ENCODE peak calls at places on chromosomes 11 and 22, in five cellular contexts. N is caudate nucleus; M is fibroblast of mammary gland; U is natural killer cell treated with Interleukin-12 subunit alpha and Interleukin-12 subunit beta and Interleukin-15 and Interleukin-18, amount 100 ng/mL, for 72 hours; P is testis. D is an unnamed sample.
A peak's percentile ranks its signal among the peaks of the same experiment; 100 is the strongest.

GRCh38 chr11:35619754-35620640 is 1.7 kb downstream of the FJX1 start:
- DNase-seq in P (no peak), M (no peak), U (no peak), N (peak; percentile 14), D (peak; percentile 34)

GRCh38 chr11:11397043-11397415 is 44.0 kb upstream of the CSNK2A3 start:
- DNase-seq in P (no peak), N (no peak), U (no peak), M (no peak), D (peak; percentile 16)

GRCh38 chr22:49102367-49102766 is 725.3 kb downstream of the BRD1 start:
- DNase-seq in M (no peak), N (no peak), P (no peak), U (no peak), D (no peak)

GRCh38 chr22:37502342-37503182 is 16.4 kb upstream of the MFNG start:
- DNase-seq in M (no peak), U (no peak), N (no peak), P (no peak), D (no peak)

GRCh38 chr11:17388609-17389204 is at the start of gene KCNJ11:
- DNase-seq in P (no peak), M (no peak), U (no peak), N (peak; percentile 71), D (no peak)

GRCh38 chr11:118913411-118914125 is 12.2 kb downstream of the BCL9L start:
- DNase-seq in M (no peak), U (peak; percentile 64), N (peak; percentile 58), P (no peak), D (no peak)

GRCh38 chr22:31951201-31952093 is 7.1 kb downstream of the YWHAH start:
- DNase-seq in P (no peak), M (no peak), N (no peak), U (no peak), D (peak; percentile 16)

GRCh38 chr11:69811431-69811830 is 7.8 kb downstream of the FGF3 start:
- DNase-seq in M (no peak), P (no peak), U (no peak), N (no peak), D (no peak)

GRCh38 chr22:30922151-30922611 is 46.4 kb downstream of the MORC2 start:
- DNase-seq in N (peak; percentile 46), P (peak; percentile 77), U (peak; percentile 84), M (peak; percentile 53), D (peak; percentile 40)

GRCh38 chr11:75365711-75366181 is 14.3 kb upstream of the ARRB1 start:
- DNase-seq in U (no peak), N (no peak), M (peak; percentile 86), P (no peak), D (peak; percentile 42)

GRCh38 chr11:88886796-88887195 is 179.0 kb downstream of the GRM5 start:
- DNase-seq in N (no peak), M (peak; percentile 68), P (peak; percentile 63), U (no peak), D (peak; percentile 63)

GRCh38 chr22:27975381-27976013 is 56.4 kb upstream of the PITPNB start:
- DNase-seq in N (no peak), M (peak; percentile 67), P (no peak), U (no peak), D (no peak)

GRCh38 chr11:131938321-131938751 is 567.9 kb downstream of the NTM start:
- DNase-seq in P (no peak), U (no peak), M (no peak), N (peak; percentile 18), D (no peak)

GRCh38 chr11:37946155-37946766 is 1348.2 kb upstream of the RAG2 start:
- DNase-seq in N (no peak), M (peak; percentile 30), U (no peak), P (peak; percentile 38), D (peak; percentile 46)

GRCh38 chr22:20456722-20457076 is 19.1 kb upstream of the SCARF2 start:
- DNase-seq in N (no peak), M (no peak), U (no peak), P (no peak), D (no peak)

GRCh38 chr11:2572491-2573239 is 127.1 kb downstream of the KCNQ1OT1 start:
- DNase-seq in M (no peak), U (no peak), P (no peak), N (no peak), D (no peak)

GRCh38 chr22:46135611-46136538 is 14.5 kb upstream of the PPARA start:
- DNase-seq in U (no peak), N (no peak), M (no peak), P (no peak), D (no peak)

GRCh38 chr11:44782478-44782877 is 55.7 kb downstream of the TSPAN18 start:
- DNase-seq in M (no peak), P (no peak), U (no peak), N (no peak), D (no peak)

GRCh38 chr11:34492806-34493414 is 20.7 kb downstream of the ELF5 start:
- DNase-seq in P (peak; percentile 87), N (no peak), U (no peak), M (peak; percentile 66), D (peak; percentile 65)

GRCh38 chr11:120509346-120510053 is 2.0 kb upstream of the GRIK4 start:
- DNase-seq in M (no peak), N (no peak), U (no peak), P (no peak), D (no peak)

GRCh38 chr22:47342446-47342845 is 580.0 kb downstream of the TBC1D22A start:
- DNase-seq in M (no peak), P (no peak), N (no peak), U (no peak), D (no peak)

GRCh38 chr11:70073188-70073817 is 4.8 kb upstream of the ANO1 start:
- DNase-seq in N (no peak), P (no peak), U (peak; percentile 45), M (no peak), D (no peak)